ENCODE peak calls at places on chromosomes 13 and 19, in ten cellular contexts. One of them, this sample, is unnamed.

GRCh38 chr19:52896431-52897148 is 845 bp downstream of the ZNF320 start:
- DNase-seq in iris pigment epithelial cell: peak
- DNase-seq in fibroblast of lung: peak
- DNase-seq in AG09309: no peak
- DNase-seq in NCI-H2081: peak
- DNase-seq in HFFc6: no peak
- DNase-seq in activated CD4-positive, alpha-beta T cell treated with anti-CD3 and anti-CD28 coated beads for 1 hour: no peak
- DNase-seq in NCI-H460: no peak
- DNase-seq in endodermal cell: peak
- DNase-seq in caudate nucleus: no peak
- DNase-seq in this sample: no peak

GRCh38 chr13:85588359-85588758 is 210.9 kb downstream of the SLITRK6 start:
- DNase-seq in iris pigment epithelial cell: no peak
- DNase-seq in fibroblast of lung: no peak
- DNase-seq in AG09309: no peak
- DNase-seq in NCI-H2081: no peak
- DNase-seq in HFFc6: no peak
- DNase-seq in activated CD4-positive, alpha-beta T cell treated with anti-CD3 and anti-CD28 coated beads for 1 hour: no peak
- DNase-seq in NCI-H460: no peak
- DNase-seq in endodermal cell: no peak
- DNase-seq in caudate nucleus: no peak
- DNase-seq in this sample: no peak

GRCh38 chr19:48249502-48250014 is 6.2 kb downstream of the CARD8 start:
- DNase-seq in iris pigment epithelial cell: peak
- DNase-seq in fibroblast of lung: no peak
- DNase-seq in AG09309: no peak
- DNase-seq in NCI-H2081: no peak
- DNase-seq in HFFc6: no peak
- DNase-seq in activated CD4-positive, alpha-beta T cell treated with anti-CD3 and anti-CD28 coated beads for 1 hour: peak
- DNase-seq in NCI-H460: no peak
- DNase-seq in endodermal cell: no peak
- DNase-seq in caudate nucleus: no peak
- DNase-seq in this sample: no peak

GRCh38 chr13:46146898-46147297 is 35.1 kb downstream of the LCP1 start:
- DNase-seq in iris pigment epithelial cell: no peak
- DNase-seq in fibroblast of lung: peak
- DNase-seq in AG09309: no peak
- DNase-seq in NCI-H2081: no peak
- DNase-seq in HFFc6: peak
- DNase-seq in activated CD4-positive, alpha-beta T cell treated with anti-CD3 and anti-CD28 coated beads for 1 hour: no peak
- DNase-seq in NCI-H460: no peak
- DNase-seq in endodermal cell: peak
- DNase-seq in caudate nucleus: peak
- DNase-seq in this sample: no peak

GRCh38 chr13:95641291-95641811 is 3.2 kb downstream of the DZIP1 start:
- DNase-seq in iris pigment epithelial cell: peak
- DNase-seq in fibroblast of lung: no peak
- DNase-seq in AG09309: no peak
- DNase-seq in NCI-H2081: no peak
- DNase-seq in HFFc6: no peak
- DNase-seq in activated CD4-positive, alpha-beta T cell treated with anti-CD3 and anti-CD28 coated beads for 1 hour: no peak
- DNase-seq in NCI-H460: no peak
- DNase-seq in endodermal cell: peak
- DNase-seq in caudate nucleus: peak
- DNase-seq in this sample: no peak

GRCh38 chr19:1206063-1206732 is 620 bp downstream of the STK11 start:
- DNase-seq in iris pigment epithelial cell: no peak
- DNase-seq in fibroblast of lung: no peak
- DNase-seq in AG09309: no peak
- DNase-seq in NCI-H2081: no peak
- DNase-seq in HFFc6: no peak
- DNase-seq in activated CD4-positive, alpha-beta T cell treated with anti-CD3 and anti-CD28 coated beads for 1 hour: no peak
- DNase-seq in NCI-H460: no peak
- DNase-seq in endodermal cell: peak
- DNase-seq in caudate nucleus: no peak
- DNase-seq in this sample: no peak

GRCh38 chr19:58513694-58514563 is 2.1 kb upstream of the SLC27A5 start:
- DNase-seq in iris pigment epithelial cell: peak
- DNase-seq in fibroblast of lung: peak
- DNase-seq in AG09309: peak
- DNase-seq in NCI-H2081: peak
- DNase-seq in HFFc6: peak
- DNase-seq in activated CD4-positive, alpha-beta T cell treated with anti-CD3 and anti-CD28 coated beads for 1 hour: peak
- DNase-seq in NCI-H460: peak
- DNase-seq in endodermal cell: peak
- DNase-seq in caudate nucleus: peak
- DNase-seq in this sample: peak

GRCh38 chr13:42574011-42574410 is at the start of gene TNFSF11:
- DNase-seq in iris pigment epithelial cell: peak
- DNase-seq in fibroblast of lung: no peak
- DNase-seq in AG09309: no peak
- DNase-seq in NCI-H2081: no peak
- DNase-seq in HFFc6: no peak
- DNase-seq in activated CD4-positive, alpha-beta T cell treated with anti-CD3 and anti-CD28 coated beads for 1 hour: no peak
- DNase-seq in NCI-H460: no peak
- DNase-seq in endodermal cell: peak
- DNase-seq in caudate nucleus: no peak
- DNase-seq in this sample: no peak

GRCh38 chr13:106534844-106535551 is 464 bp downstream of the EFNB2 start:
- DNase-seq in iris pigment epithelial cell: peak
- DNase-seq in fibroblast of lung: peak
- DNase-seq in AG09309: no peak
- DNase-seq in NCI-H2081: peak
- DNase-seq in HFFc6: no peak
- DNase-seq in activated CD4-positive, alpha-beta T cell treated with anti-CD3 and anti-CD28 coated beads for 1 hour: no peak
- DNase-seq in NCI-H460: no peak
- DNase-seq in endodermal cell: peak
- DNase-seq in caudate nucleus: no peak
- DNase-seq in this sample: no peak

GRCh38 chr13:20721454-20722357 is 18.2 kb downstream of the IL17D start:
- DNase-seq in iris pigment epithelial cell: peak
- DNase-seq in fibroblast of lung: peak
- DNase-seq in AG09309: no peak
- DNase-seq in NCI-H2081: no peak
- DNase-seq in HFFc6: peak
- DNase-seq in activated CD4-positive, alpha-beta T cell treated with anti-CD3 and anti-CD28 coated beads for 1 hour: no peak
- DNase-seq in NCI-H460: no peak
- DNase-seq in endodermal cell: peak
- DNase-seq in caudate nucleus: peak
- DNase-seq in this sample: no peak

GRCh38 chr19:39301021-39301420 is 4.8 kb downstream of the IFNL1 start:
- DNase-seq in iris pigment epithelial cell: no peak
- DNase-seq in fibroblast of lung: no peak
- DNase-seq in AG09309: no peak
- DNase-seq in NCI-H2081: no peak
- DNase-seq in HFFc6: no peak
- DNase-seq in activated CD4-positive, alpha-beta T cell treated with anti-CD3 and anti-CD28 coated beads for 1 hour: no peak
- DNase-seq in NCI-H460: no peak
- DNase-seq in endodermal cell: no peak
- DNase-seq in caudate nucleus: no peak
- DNase-seq in this sample: no peak

GRCh38 chr13:85828094-85828684 is 29.0 kb upstream of the SLITRK6 start:
- DNase-seq in iris pigment epithelial cell: peak
- DNase-seq in fibroblast of lung: peak
- DNase-seq in AG09309: no peak
- DNase-seq in NCI-H2081: peak
- DNase-seq in HFFc6: no peak
- DNase-seq in activated CD4-positive, alpha-beta T cell treated with anti-CD3 and anti-CD28 coated beads for 1 hour: no peak
- DNase-seq in NCI-H460: peak
- DNase-seq in endodermal cell: no peak
- DNase-seq in caudate nucleus: no peak
- DNase-seq in this sample: peak

GRCh38 chr19:34654796-34655195 is 22.2 kb downstream of the SCGB2B2 start:
- DNase-seq in iris pigment epithelial cell: no peak
- DNase-seq in fibroblast of lung: no peak
- DNase-seq in AG09309: no peak
- DNase-seq in NCI-H2081: no peak
- DNase-seq in HFFc6: no peak
- DNase-seq in activated CD4-positive, alpha-beta T cell treated with anti-CD3 and anti-CD28 coated beads for 1 hour: no peak
- DNase-seq in NCI-H460: no peak
- DNase-seq in endodermal cell: no peak
- DNase-seq in caudate nucleus: no peak
- DNase-seq in this sample: no peak

GRCh38 chr19:29487432-29487831 is 38.4 kb upstream of the VSTM2B start:
- DNase-seq in iris pigment epithelial cell: no peak
- DNase-seq in fibroblast of lung: no peak
- DNase-seq in AG09309: no peak
- DNase-seq in NCI-H2081: no peak
- DNase-seq in HFFc6: no peak
- DNase-seq in activated CD4-positive, alpha-beta T cell treated with anti-CD3 and anti-CD28 coated beads for 1 hour: no peak
- DNase-seq in NCI-H460: no peak
- DNase-seq in endodermal cell: peak
- DNase-seq in caudate nucleus: no peak
- DNase-seq in this sample: no peak

GRCh38 chr13:112231451-112232083 is 144.6 kb upstream of the SPACA7 start:
- DNase-seq in iris pigment epithelial cell: no peak
- DNase-seq in fibroblast of lung: no peak
- DNase-seq in AG09309: no peak
- DNase-seq in NCI-H2081: no peak
- DNase-seq in HFFc6: no peak
- DNase-seq in activated CD4-positive, alpha-beta T cell treated with anti-CD3 and anti-CD28 coated beads for 1 hour: no peak
- DNase-seq in NCI-H460: no peak
- DNase-seq in endodermal cell: no peak
- DNase-seq in caudate nucleus: no peak
- DNase-seq in this sample: no peak

GRCh38 chr13:34863360-34864135 is 78.5 kb upstream of the NBEA start:
- DNase-seq in iris pigment epithelial cell: peak
- DNase-seq in fibroblast of lung: peak
- DNase-seq in AG09309: peak
- DNase-seq in NCI-H2081: no peak
- DNase-seq in HFFc6: peak
- DNase-seq in activated CD4-positive, alpha-beta T cell treated with anti-CD3 and anti-CD28 coated beads for 1 hour: no peak
- DNase-seq in NCI-H460: peak
- DNase-seq in endodermal cell: no peak
- DNase-seq in caudate nucleus: no peak
- DNase-seq in this sample: peak

GRCh38 chr19:54029930-54030490 is 33.7 kb downstream of the VSTM1 start:
- DNase-seq in iris pigment epithelial cell: peak
- DNase-seq in fibroblast of lung: peak
- DNase-seq in AG09309: peak
- DNase-seq in NCI-H2081: peak
- DNase-seq in HFFc6: peak
- DNase-seq in activated CD4-positive, alpha-beta T cell treated with anti-CD3 and anti-CD28 coated beads for 1 hour: peak
- DNase-seq in NCI-H460: peak
- DNase-seq in endodermal cell: peak
- DNase-seq in caudate nucleus: peak
- DNase-seq in this sample: peak

GRCh38 chr19:41844601-41845000 is at the start of gene LYPD4:
- DNase-seq in iris pigment epithelial cell: no peak
- DNase-seq in fibroblast of lung: no peak
- DNase-seq in AG09309: no peak
- DNase-seq in NCI-H2081: no peak
- DNase-seq in HFFc6: no peak
- DNase-seq in activated CD4-positive, alpha-beta T cell treated with anti-CD3 and anti-CD28 coated beads for 1 hour: no peak
- DNase-seq in NCI-H460: no peak
- DNase-seq in endodermal cell: peak
- DNase-seq in caudate nucleus: no peak
- DNase-seq in this sample: no peak

GRCh38 chr19:4794971-4795370 is 3.4 kb downstream of the FEM1A start:
- DNase-seq in iris pigment epithelial cell: no peak
- DNase-seq in fibroblast of lung: no peak
- DNase-seq in AG09309: no peak
- DNase-seq in NCI-H2081: no peak
- DNase-seq in HFFc6: no peak
- DNase-seq in activated CD4-positive, alpha-beta T cell treated with anti-CD3 and anti-CD28 coated beads for 1 hour: no peak
- DNase-seq in NCI-H460: no peak
- DNase-seq in endodermal cell: no peak
- DNase-seq in caudate nucleus: no peak
- DNase-seq in this sample: no peak

GRCh38 chr19:46141421-46141820 is 6.6 kb upstream of the IGFL2 start:
- DNase-seq in iris pigment epithelial cell: no peak
- DNase-seq in fibroblast of lung: no peak
- DNase-seq in AG09309: no peak
- DNase-seq in NCI-H2081: no peak
- DNase-seq in HFFc6: no peak
- DNase-seq in activated CD4-positive, alpha-beta T cell treated with anti-CD3 and anti-CD28 coated beads for 1 hour: no peak
- DNase-seq in NCI-H460: no peak
- DNase-seq in endodermal cell: no peak
- DNase-seq in caudate nucleus: no peak
- DNase-seq in this sample: no peak

GRCh38 chr13:60009300-60010248 is 154.2 kb downstream of the DIAPH3 start:
- DNase-seq in iris pigment epithelial cell: no peak
- DNase-seq in fibroblast of lung: peak
- DNase-seq in AG09309: no peak
- DNase-seq in NCI-H2081: peak
- DNase-seq in HFFc6: no peak
- DNase-seq in activated CD4-positive, alpha-beta T cell treated with anti-CD3 and anti-CD28 coated beads for 1 hour: no peak
- DNase-seq in NCI-H460: peak
- DNase-seq in endodermal cell: no peak
- DNase-seq in caudate nucleus: no peak
- DNase-seq in this sample: no peak

GRCh38 chr19:49678970-49679831 is 2.1 kb downstream of the PRMT1 start:
- DNase-seq in iris pigment epithelial cell: no peak
- DNase-seq in fibroblast of lung: no peak
- DNase-seq in AG09309: no peak
- DNase-seq in NCI-H2081: peak
- DNase-seq in HFFc6: no peak
- DNase-seq in activated CD4-positive, alpha-beta T cell treated with anti-CD3 and anti-CD28 coated beads for 1 hour: no peak
- DNase-seq in NCI-H460: no peak
- DNase-seq in endodermal cell: no peak
- DNase-seq in caudate nucleus: no peak
- DNase-seq in this sample: no peak

GRCh38 chr13:94154362-94154761 is 325.1 kb downstream of the DCT start:
- DNase-seq in iris pigment epithelial cell: peak
- DNase-seq in fibroblast of lung: peak
- DNase-seq in AG09309: peak
- DNase-seq in NCI-H2081: no peak
- DNase-seq in HFFc6: peak
- DNase-seq in activated CD4-positive, alpha-beta T cell treated with anti-CD3 and anti-CD28 coated beads for 1 hour: no peak
- DNase-seq in NCI-H460: no peak
- DNase-seq in endodermal cell: peak
- DNase-seq in caudate nucleus: no peak
- DNase-seq in this sample: no peak

GRCh38 chr19:37905936-37906867 is at the start of gene WDR87:
- DNase-seq in iris pigment epithelial cell: no peak
- DNase-seq in fibroblast of lung: no peak
- DNase-seq in AG09309: no peak
- DNase-seq in NCI-H2081: peak
- DNase-seq in HFFc6: peak
- DNase-seq in activated CD4-positive, alpha-beta T cell treated with anti-CD3 and anti-CD28 coated beads for 1 hour: peak
- DNase-seq in NCI-H460: no peak
- DNase-seq in endodermal cell: peak
- DNase-seq in caudate nucleus: peak
- DNase-seq in this sample: no peak

GRCh38 chr19:45786533-45786894 is 4.2 kb upstream of the DMPK start:
- DNase-seq in iris pigment epithelial cell: no peak
- DNase-seq in fibroblast of lung: no peak
- DNase-seq in AG09309: no peak
- DNase-seq in NCI-H2081: no peak
- DNase-seq in HFFc6: no peak
- DNase-seq in activated CD4-positive, alpha-beta T cell treated with anti-CD3 and anti-CD28 coated beads for 1 hour: no peak
- DNase-seq in NCI-H460: no peak
- DNase-seq in endodermal cell: no peak
- DNase-seq in caudate nucleus: no peak
- DNase-seq in this sample: no peak

GRCh38 chr13:113658836-113659235 is 838 bp upstream of the ATP4B start:
- DNase-seq in iris pigment epithelial cell: no peak
- DNase-seq in fibroblast of lung: no peak
- DNase-seq in AG09309: no peak
- DNase-seq in NCI-H2081: no peak
- DNase-seq in HFFc6: no peak
- DNase-seq in activated CD4-positive, alpha-beta T cell treated with anti-CD3 and anti-CD28 coated beads for 1 hour: no peak
- DNase-seq in NCI-H460: no peak
- DNase-seq in endodermal cell: no peak
- DNase-seq in caudate nucleus: no peak
- DNase-seq in this sample: no peak

GRCh38 chr13:99955747-99956472 is 15.7 kb downstream of the ZIC5 start:
- DNase-seq in iris pigment epithelial cell: peak
- DNase-seq in fibroblast of lung: no peak
- DNase-seq in AG09309: no peak
- DNase-seq in NCI-H2081: no peak
- DNase-seq in HFFc6: peak
- DNase-seq in activated CD4-positive, alpha-beta T cell treated with anti-CD3 and anti-CD28 coated beads for 1 hour: no peak
- DNase-seq in NCI-H460: no peak
- DNase-seq in endodermal cell: peak
- DNase-seq in caudate nucleus: no peak
- DNase-seq in this sample: no peak

GRCh38 chr19:4054471-4055208 is 12.1 kb downstream of the ZBTB7A start:
- DNase-seq in iris pigment epithelial cell: no peak
- DNase-seq in fibroblast of lung: no peak
- DNase-seq in AG09309: no peak
- DNase-seq in NCI-H2081: no peak
- DNase-seq in HFFc6: no peak
- DNase-seq in activated CD4-positive, alpha-beta T cell treated with anti-CD3 and anti-CD28 coated beads for 1 hour: no peak
- DNase-seq in NCI-H460: no peak
- DNase-seq in endodermal cell: no peak
- DNase-seq in caudate nucleus: no peak
- DNase-seq in this sample: no peak